ENCODE peak calls at places on chromosomes 3 and 15, in four cellular contexts. D is stimulated activated CD8-positive, alpha-beta memory T cell treated with anti-CD3 and anti-CD28 coated beads, Interleukin-2, amount 100 ng/mL, for 48 hours; B is H7; X is suprapubic skin. S is an unnamed sample.

GRCh38 chr15:93942140-93942808 is 289.1 kb upstream of the MCTP2 start:
- DNase-seq in D (no peak), B (no peak), X (no peak), S (no peak)

GRCh38 chr3:115292131-115292530 is 145.0 kb upstream of the ZBTB20 start:
- DNase-seq in D (no peak), B (no peak), X (no peak), S (no peak)

GRCh38 chr3:152905631-152906030 is 70.7 kb downstream of the P2RY1 start:
- DNase-seq in D (no peak), B (no peak), X (no peak), S (no peak)

GRCh38 chr3:35946121-35946856 is 307.0 kb downstream of the ARPP21 start:
- DNase-seq in D (no peak), B (peak), X (no peak), S (no peak)

GRCh38 chr3:80734483-80734882 is 966.7 kb upstream of the ROBO1 start:
- DNase-seq in D (no peak), B (no peak), X (no peak), S (no peak)

GRCh38 chr15:31230630-31231485 is 95.8 kb upstream of the KLF13 start:
- DNase-seq in D (no peak), B (no peak), X (no peak), S (no peak)

GRCh38 chr15:101535170-101535902 is 45.8 kb upstream of the PCSK6 start:
- DNase-seq in D (no peak), B (peak), X (no peak), S (no peak)

GRCh38 chr3:19029837-19030835 is 118.2 kb upstream of the KCNH8 start:
- DNase-seq in D (no peak), B (no peak), X (no peak), S (no peak)

GRCh38 chr3:14466179-14466903 is 63.9 kb downstream of the SLC6A6 start:
- DNase-seq in D (no peak), B (no peak), X (no peak), S (no peak)

GRCh38 chr3:40369716-40370115 is 17.3 kb upstream of the ENTPD3 start:
- DNase-seq in D (no peak), B (no peak), X (no peak), S (no peak)